ENCODE peak calls at places on chromosomes 2 and 18, in four cellular contexts. One of them, this sample, is unnamed.

GRCh38 chr18:48153641-48154481 is 223.4 kb upstream of the SMAD2 start:
- DNase-seq in HepG2: peak
- DNase-seq in GM12891: no peak
- DNase-seq in SK-N-SH: no peak
- DNase-seq in this sample: no peak

GRCh38 chr2:30385327-30385726 is 61.7 kb upstream of the LCLAT1 start:
- DNase-seq in HepG2: no peak
- DNase-seq in GM12891: no peak
- DNase-seq in SK-N-SH: no peak
- DNase-seq in this sample: no peak

GRCh38 chr2:167100526-167100925 is 212.2 kb downstream of the XIRP2 start:
- DNase-seq in HepG2: no peak
- DNase-seq in GM12891: no peak
- DNase-seq in SK-N-SH: no peak
- DNase-seq in this sample: no peak

GRCh38 chr2:201235865-201236811 is 24.2 kb upstream of the CASP8 start:
- DNase-seq in HepG2: peak
- DNase-seq in GM12891: no peak
- DNase-seq in SK-N-SH: peak
- DNase-seq in this sample: no peak

GRCh38 chr2:84077504-84077903 is 381.6 kb downstream of the SUCLG1 start:
- DNase-seq in HepG2: peak
- DNase-seq in GM12891: no peak
- DNase-seq in SK-N-SH: peak
- DNase-seq in this sample: no peak

GRCh38 chr2:46393865-46394264 is 85.5 kb upstream of the TMEM247 start:
- DNase-seq in HepG2: peak
- DNase-seq in GM12891: no peak
- DNase-seq in SK-N-SH: peak
- DNase-seq in this sample: no peak

GRCh38 chr2:230244211-230244610 is 18.7 kb downstream of the SP140 start:
- DNase-seq in HepG2: no peak
- DNase-seq in GM12891: no peak
- DNase-seq in SK-N-SH: no peak
- DNase-seq in this sample: no peak

GRCh38 chr18:61774846-61775245 is 118.0 kb downstream of the RNF152 start:
- DNase-seq in HepG2: no peak
- DNase-seq in GM12891: no peak
- DNase-seq in SK-N-SH: no peak
- DNase-seq in this sample: no peak

GRCh38 chr18:78857252-78858150 is 122.1 kb upstream of the SALL3 start:
- DNase-seq in HepG2: no peak
- DNase-seq in GM12891: no peak
- DNase-seq in SK-N-SH: no peak
- DNase-seq in this sample: no peak

GRCh38 chr2:38483773-38484501 is 106.9 kb upstream of the ATL2 start:
- DNase-seq in HepG2: no peak
- DNase-seq in GM12891: no peak
- DNase-seq in SK-N-SH: no peak
- DNase-seq in this sample: no peak

GRCh38 chr2:47607315-47608061 is 175.5 kb upstream of the MSH6 start:
- DNase-seq in HepG2: no peak
- DNase-seq in GM12891: no peak
- DNase-seq in SK-N-SH: no peak
- DNase-seq in this sample: no peak

GRCh38 chr2:26178746-26179436 is 6.0 kb downstream of the GAREM2 start:
- DNase-seq in HepG2: no peak
- DNase-seq in GM12891: no peak
- DNase-seq in SK-N-SH: peak
- DNase-seq in this sample: peak

GRCh38 chr2:2706306-2706705 is 375.2 kb upstream of the MYT1L start:
- DNase-seq in HepG2: no peak
- DNase-seq in GM12891: no peak
- DNase-seq in SK-N-SH: no peak
- DNase-seq in this sample: no peak

GRCh38 chr2:232607011-232607410 is 26.4 kb upstream of the EFHD1 start:
- DNase-seq in HepG2: no peak
- DNase-seq in GM12891: no peak
- DNase-seq in SK-N-SH: no peak
- DNase-seq in this sample: no peak

DNA sequence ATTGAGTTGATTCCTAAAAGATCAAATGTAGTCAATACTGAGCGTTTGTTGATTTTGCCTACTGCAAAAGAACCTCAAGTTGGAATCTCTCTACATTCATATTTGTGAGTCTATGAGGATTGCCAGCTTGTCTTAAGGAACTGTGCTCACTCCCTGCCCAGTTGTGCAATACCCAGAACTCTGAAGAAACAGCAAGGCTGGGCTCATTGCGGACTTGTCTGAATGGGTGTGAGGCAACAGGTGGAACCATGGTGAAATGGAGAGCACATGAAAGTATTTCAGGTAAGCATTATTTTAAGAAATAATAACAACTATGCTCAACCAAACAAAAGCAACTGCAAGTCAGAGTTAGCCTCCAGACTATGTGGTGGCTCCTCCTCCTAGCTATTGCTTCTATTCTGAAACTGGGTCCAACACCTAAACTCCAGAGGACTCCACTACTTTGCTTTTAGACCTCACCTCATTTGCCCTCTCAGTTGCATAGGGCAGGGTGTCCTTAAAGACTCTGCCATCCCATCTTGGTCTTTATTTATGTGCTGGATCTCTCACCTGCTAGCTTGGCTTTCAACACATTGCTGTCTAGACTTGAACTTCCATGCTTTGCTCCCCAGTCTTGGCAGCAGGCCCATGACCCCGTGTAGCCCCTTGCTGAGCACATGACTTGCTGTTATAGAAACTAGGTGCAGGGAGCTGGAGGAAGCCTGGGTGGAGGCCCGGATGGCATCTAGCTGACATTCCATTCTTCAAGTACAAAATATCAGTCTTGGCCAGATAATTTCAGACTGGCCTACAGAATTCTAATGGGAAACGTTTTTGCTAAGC is 94.8 kb upstream of the ARL5A start:
- DNase-seq in HepG2: peak
- DNase-seq in GM12891: no peak
- DNase-seq in SK-N-SH: no peak
- DNase-seq in this sample: no peak
- TF ChIP-seq TAF1 in HepG2: no peak
- TF ChIP-seq TAF1 in GM12891: no peak
- TF ChIP-seq TAF1 in SK-N-SH: no peak
- TF ChIP-seq TAF1 in this sample: no peak

GRCh38 chr2:86695053-86695691 is 24.9 kb upstream of the RMND5A start:
- DNase-seq in HepG2: peak
- DNase-seq in GM12891: no peak
- DNase-seq in SK-N-SH: no peak
- DNase-seq in this sample: no peak
- TF ChIP-seq POLR2AphosphoS5 in HepG2: no peak
- TF ChIP-seq POLR2AphosphoS5 in GM12891: no peak
- TF ChIP-seq POLR2AphosphoS5 in SK-N-SH: no peak
- TF ChIP-seq POLR2AphosphoS5 in this sample: no peak

GRCh38 chr2:95024306-95024880 is 1.1 kb upstream of the MAL start:
- DNase-seq in HepG2: no peak
- DNase-seq in GM12891: no peak
- DNase-seq in SK-N-SH: no peak
- DNase-seq in this sample: no peak

GRCh38 chr2:95026471-95027368 is 1.2 kb downstream of the MAL start:
- DNase-seq in HepG2: no peak
- DNase-seq in GM12891: no peak
- DNase-seq in SK-N-SH: no peak
- DNase-seq in this sample: no peak

GRCh38 chr2:95024960-95025405 is 525 bp upstream of the MAL start:
- DNase-seq in HepG2: no peak
- DNase-seq in GM12891: no peak
- DNase-seq in SK-N-SH: no peak
- DNase-seq in this sample: no peak

GRCh38 chr2:95027369-95027720 is 1.8 kb downstream of the MAL start:
- DNase-seq in HepG2: no peak
- DNase-seq in GM12891: no peak
- DNase-seq in SK-N-SH: no peak
- DNase-seq in this sample: no peak

GRCh38 chr2:95025406-95026319 is at the start of gene MAL:
- DNase-seq in HepG2: no peak
- DNase-seq in GM12891: no peak
- DNase-seq in SK-N-SH: peak
- DNase-seq in this sample: no peak
- TF ChIP-seq TAF1 in HepG2: no peak
- TF ChIP-seq TAF1 in GM12891: no peak
- TF ChIP-seq TAF1 in SK-N-SH: no peak
- TF ChIP-seq TAF1 in this sample: no peak

GRCh38 chr2:104977958-104978357 is 59.9 kb upstream of the MRPS9 start:
- DNase-seq in HepG2: no peak
- DNase-seq in GM12891: no peak
- DNase-seq in SK-N-SH: no peak
- DNase-seq in this sample: no peak

GRCh38 chr2:104975371-104975770 is 62.5 kb upstream of the MRPS9 start:
- DNase-seq in HepG2: no peak
- DNase-seq in GM12891: no peak
- DNase-seq in SK-N-SH: no peak
- DNase-seq in this sample: no peak

GRCh38 chr2:104982111-104982510 is 55.8 kb upstream of the MRPS9 start:
- DNase-seq in HepG2: no peak
- DNase-seq in GM12891: no peak
- DNase-seq in SK-N-SH: no peak
- DNase-seq in this sample: no peak

DNA sequence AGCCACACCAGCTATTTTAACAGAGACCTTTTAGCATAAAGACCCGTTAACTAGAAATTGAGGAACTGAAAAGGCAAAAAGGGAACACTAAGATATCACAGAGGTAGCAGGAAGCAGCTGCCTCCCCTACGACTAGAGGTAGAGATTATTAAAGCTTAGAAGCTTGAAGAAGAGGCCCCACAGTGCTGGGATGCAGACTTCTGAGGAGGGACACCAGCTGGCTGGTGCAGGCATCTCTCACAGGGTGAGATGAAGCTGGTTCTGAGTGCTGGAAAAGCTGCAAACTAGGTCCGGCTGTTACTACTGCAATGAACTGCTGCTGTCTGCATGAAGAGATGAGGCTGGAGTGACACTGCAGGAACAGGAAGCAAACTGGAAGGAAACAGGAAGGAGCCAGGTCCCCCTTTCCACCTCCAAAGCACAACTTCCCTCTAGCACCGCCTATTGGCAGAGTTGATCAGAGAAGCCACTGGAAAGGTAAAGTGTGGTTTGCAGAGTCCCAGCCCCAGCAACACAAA is 61.2 kb upstream of the MRPS9 start:
- DNase-seq in HepG2: peak
- DNase-seq in GM12891: peak
- DNase-seq in SK-N-SH: peak
- DNase-seq in this sample: peak
- TF ChIP-seq POLR2AphosphoS5 in HepG2: no peak
- TF ChIP-seq POLR2AphosphoS5 in GM12891: no peak
- TF ChIP-seq POLR2AphosphoS5 in SK-N-SH: no peak
- TF ChIP-seq POLR2AphosphoS5 in this sample: no peak

DNA sequence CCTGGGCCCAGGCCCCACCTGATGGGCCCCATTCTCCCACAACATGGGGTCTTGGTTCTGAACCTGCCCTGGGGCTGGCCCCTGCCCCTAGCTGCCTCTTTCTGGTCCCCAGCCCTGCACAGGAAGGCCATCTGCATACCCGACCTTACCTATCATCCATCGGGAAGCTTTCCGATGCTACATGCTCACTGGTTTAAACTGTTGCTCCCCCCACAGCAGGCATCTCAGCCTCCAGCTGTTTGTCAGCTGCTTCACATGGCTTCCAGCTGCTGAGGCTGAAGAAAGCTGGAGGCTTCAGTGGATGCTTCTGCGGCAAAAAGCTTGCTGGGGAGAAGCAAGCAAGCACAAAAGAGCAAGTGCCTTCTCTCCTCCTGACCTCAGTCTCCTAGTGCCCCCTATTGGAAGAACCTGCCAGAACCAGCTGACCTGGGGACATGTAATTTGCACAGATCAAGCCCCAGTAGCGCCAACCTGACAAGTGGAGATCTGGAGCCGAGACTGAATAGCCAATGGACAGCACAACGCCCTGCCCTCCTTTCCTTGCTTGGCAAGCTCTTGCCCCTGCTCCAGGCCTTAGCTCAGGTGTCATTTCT is 24.1 kb upstream of the RHOB start:
- DNase-seq in HepG2: peak
- DNase-seq in GM12891: no peak
- DNase-seq in SK-N-SH: peak
- DNase-seq in this sample: no peak
- TF ChIP-seq TAF1 in HepG2: no peak
- TF ChIP-seq TAF1 in GM12891: no peak
- TF ChIP-seq TAF1 in SK-N-SH: no peak
- TF ChIP-seq TAF1 in this sample: no peak

GRCh38 chr2:58732999-58733398 is 491.9 kb upstream of the FANCL start:
- DNase-seq in HepG2: no peak
- DNase-seq in GM12891: no peak
- DNase-seq in SK-N-SH: no peak
- DNase-seq in this sample: no peak
- TF ChIP-seq POLR2AphosphoS5 in HepG2: no peak
- TF ChIP-seq POLR2AphosphoS5 in GM12891: no peak
- TF ChIP-seq POLR2AphosphoS5 in SK-N-SH: no peak
- TF ChIP-seq POLR2AphosphoS5 in this sample: no peak

GRCh38 chr2:135709992-135710391 is 31.7 kb upstream of the UBXN4 start:
- DNase-seq in HepG2: peak
- DNase-seq in GM12891: peak
- DNase-seq in SK-N-SH: peak
- DNase-seq in this sample: peak
- TF ChIP-seq TAF1 in HepG2: no peak
- TF ChIP-seq TAF1 in GM12891: no peak
- TF ChIP-seq TAF1 in SK-N-SH: no peak
- TF ChIP-seq TAF1 in this sample: no peak

GRCh38 chr2:216932113-216932512 is 72.2 kb upstream of the TNP1 start:
- DNase-seq in HepG2: no peak
- DNase-seq in GM12891: no peak
- DNase-seq in SK-N-SH: no peak
- DNase-seq in this sample: no peak
- TF ChIP-seq POLR2AphosphoS5 in HepG2: no peak
- TF ChIP-seq POLR2AphosphoS5 in GM12891: no peak
- TF ChIP-seq POLR2AphosphoS5 in SK-N-SH: no peak
- TF ChIP-seq POLR2AphosphoS5 in this sample: no peak

GRCh38 chr18:33536904-33537303 is 41.1 kb upstream of the ASXL3 start:
- DNase-seq in HepG2: no peak
- DNase-seq in GM12891: no peak
- DNase-seq in SK-N-SH: no peak
- DNase-seq in this sample: no peak

GRCh38 chr18:33532978-33533377 is 45.0 kb upstream of the ASXL3 start:
- DNase-seq in HepG2: no peak
- DNase-seq in GM12891: no peak
- DNase-seq in SK-N-SH: no peak
- DNase-seq in this sample: no peak
- TF ChIP-seq TAF1 in HepG2: no peak
- TF ChIP-seq TAF1 in GM12891: no peak
- TF ChIP-seq TAF1 in SK-N-SH: no peak
- TF ChIP-seq TAF1 in this sample: no peak

This sample was measured in GM12892.